ENCODE peak calls at places on chromosomes 3 and 15, in seven cellular contexts. One of them, this sample, is unnamed.

GRCh38 chr3:19901337-19901736 is 32.7 kb downstream of the EFHB start:
- DNase-seq in HCT116: no peak
- DNase-seq in Panc1: no peak
- DNase-seq in right atrium auricular region: no peak
- DNase-seq in brain microvascular endothelial cell: no peak
- DNase-seq in AG04450: no peak
- DNase-seq in substantia nigra: no peak
- DNase-seq in this sample: no peak

GRCh38 chr15:33284336-33284735 is 26.4 kb upstream of the RYR3 start:
- DNase-seq in right atrium auricular region: no peak
- DNase-seq in brain microvascular endothelial cell: no peak
- DNase-seq in substantia nigra: no peak
- DNase-seq in AG04450: no peak
- DNase-seq in Panc1: no peak
- DNase-seq in HCT116: no peak
- DNase-seq in this sample: no peak

GRCh38 chr3:185960518-185961288 is 22.9 kb upstream of the TRA2B start:
- DNase-seq in HCT116: no peak
- DNase-seq in AG04450: no peak
- DNase-seq in Panc1: no peak
- DNase-seq in substantia nigra: no peak
- DNase-seq in brain microvascular endothelial cell: no peak
- DNase-seq in right atrium auricular region: no peak
- DNase-seq in this sample: no peak

GRCh38 chr3:50853936-50854335 is 179.2 kb downstream of the DOCK3 start:
- DNase-seq in substantia nigra: no peak
- DNase-seq in HCT116: no peak
- DNase-seq in Panc1: no peak
- DNase-seq in AG04450: no peak
- DNase-seq in brain microvascular endothelial cell: no peak
- DNase-seq in right atrium auricular region: no peak
- DNase-seq in this sample: no peak

GRCh38 chr3:172347895-172348680 is 100.2 kb downstream of the GHSR start:
- DNase-seq in AG04450: no peak
- DNase-seq in brain microvascular endothelial cell: no peak
- DNase-seq in substantia nigra: no peak
- DNase-seq in right atrium auricular region: no peak
- DNase-seq in Panc1: no peak
- DNase-seq in HCT116: peak
- DNase-seq in this sample: no peak

GRCh38 chr3:15339786-15340215 is 7.4 kb upstream of the SH3BP5 start:
- DNase-seq in HCT116: no peak
- DNase-seq in substantia nigra: no peak
- DNase-seq in right atrium auricular region: no peak
- DNase-seq in brain microvascular endothelial cell: peak
- DNase-seq in Panc1: no peak
- DNase-seq in AG04450: no peak
- DNase-seq in this sample: no peak

GRCh38 chr3:119751423-119751822 is 30.5 kb upstream of the NR1I2 start:
- DNase-seq in right atrium auricular region: no peak
- DNase-seq in AG04450: no peak
- DNase-seq in Panc1: no peak
- DNase-seq in HCT116: no peak
- DNase-seq in substantia nigra: no peak
- DNase-seq in brain microvascular endothelial cell: peak
- DNase-seq in this sample: no peak

GRCh38 chr15:30990451-30991300 is 752 bp downstream of the MTMR10 start:
- DNase-seq in right atrium auricular region: no peak
- DNase-seq in brain microvascular endothelial cell: no peak
- DNase-seq in substantia nigra: no peak
- DNase-seq in Panc1: no peak
- DNase-seq in AG04450: no peak
- DNase-seq in HCT116: no peak
- DNase-seq in this sample: no peak

GRCh38 chr3:122957707-122958210 is 69.8 kb downstream of the SEMA5B start:
- DNase-seq in brain microvascular endothelial cell: no peak
- DNase-seq in substantia nigra: no peak
- DNase-seq in AG04450: no peak
- DNase-seq in right atrium auricular region: no peak
- DNase-seq in HCT116: no peak
- DNase-seq in Panc1: no peak
- DNase-seq in this sample: no peak
- H3K27ac ChIP-seq in brain microvascular endothelial cell: no peak
- H3K27ac ChIP-seq in substantia nigra: no peak
- H3K27ac ChIP-seq in AG04450: no peak
- H3K27ac ChIP-seq in right atrium auricular region: peak
- H3K27ac ChIP-seq in HCT116: no peak
- H3K27ac ChIP-seq in Panc1: no peak
- H3K27ac ChIP-seq in this sample: peak

GRCh38 chr3:165192610-165193192 is 3.5 kb downstream of the SLITRK3 start:
- DNase-seq in substantia nigra: no peak
- DNase-seq in brain microvascular endothelial cell: no peak
- DNase-seq in right atrium auricular region: no peak
- DNase-seq in Panc1: no peak
- DNase-seq in AG04450: no peak
- DNase-seq in HCT116: no peak
- DNase-seq in this sample: no peak
- H3K27ac ChIP-seq in substantia nigra: no peak
- H3K27ac ChIP-seq in brain microvascular endothelial cell: no peak
- H3K27ac ChIP-seq in right atrium auricular region: no peak
- H3K27ac ChIP-seq in Panc1: no peak
- H3K27ac ChIP-seq in AG04450: no peak
- H3K27ac ChIP-seq in HCT116: no peak
- H3K27ac ChIP-seq in this sample: no peak

DNA sequence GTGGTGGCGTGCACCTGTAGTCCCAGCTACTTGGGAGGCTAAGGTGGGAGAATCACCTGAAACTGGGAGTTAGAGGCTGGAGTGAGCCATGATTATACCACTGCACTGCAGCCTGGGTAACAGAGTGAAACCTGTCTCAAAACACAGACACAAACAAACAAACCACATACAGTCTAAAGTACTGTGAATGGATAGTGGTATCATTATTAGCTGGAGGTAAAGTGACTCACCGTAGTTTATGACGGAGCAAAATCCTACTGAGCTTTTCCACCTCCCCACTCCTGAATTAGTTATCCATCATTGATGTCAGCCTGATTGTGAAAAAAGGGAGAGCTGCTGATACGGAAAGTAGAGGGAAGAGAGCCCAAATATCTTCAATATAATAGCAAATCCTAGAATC is 3.2 kb upstream of the CNOT10 start:
- DNase-seq in right atrium auricular region: no peak
- DNase-seq in AG04450: no peak
- DNase-seq in Panc1: no peak
- DNase-seq in brain microvascular endothelial cell: no peak
- DNase-seq in substantia nigra: no peak
- DNase-seq in HCT116: no peak
- DNase-seq in this sample: no peak
- H3K27ac ChIP-seq in right atrium auricular region: no peak
- H3K27ac ChIP-seq in AG04450: no peak
- H3K27ac ChIP-seq in Panc1: no peak
- H3K27ac ChIP-seq in brain microvascular endothelial cell: no peak
- H3K27ac ChIP-seq in substantia nigra: no peak
- H3K27ac ChIP-seq in HCT116: no peak
- H3K27ac ChIP-seq in this sample: no peak

DNA sequence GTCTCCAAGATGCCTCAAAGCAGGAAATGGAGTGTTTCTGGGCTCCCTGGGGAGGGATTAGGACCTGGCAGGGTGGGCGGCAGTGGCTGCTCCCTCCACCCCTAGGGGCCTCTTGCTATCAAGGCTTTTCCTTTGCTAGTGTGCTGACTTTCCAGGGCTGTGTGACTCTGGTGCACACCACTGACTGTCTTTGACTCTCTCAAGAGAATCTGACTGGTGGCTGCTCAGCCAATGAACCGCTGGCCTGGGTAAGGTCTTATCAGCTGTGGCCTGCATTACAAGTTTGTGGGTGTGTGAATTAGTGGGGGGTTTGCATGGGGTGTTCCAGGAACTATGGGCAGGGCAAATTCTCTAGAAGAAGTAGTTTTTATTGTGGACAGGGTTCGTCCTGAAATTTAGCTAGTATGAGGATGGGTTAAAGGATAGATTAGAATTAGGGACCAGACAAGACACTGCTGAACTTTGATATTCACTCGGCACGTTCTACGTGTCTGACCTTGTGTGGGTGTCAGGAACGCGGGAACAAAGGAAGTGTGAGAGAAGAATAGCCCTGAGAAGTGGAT is 29.5 kb downstream of the SIAH2 start:
- DNase-seq in brain microvascular endothelial cell: peak
- DNase-seq in HCT116: no peak
- DNase-seq in Panc1: no peak
- DNase-seq in AG04450: no peak
- DNase-seq in right atrium auricular region: no peak
- DNase-seq in substantia nigra: no peak
- DNase-seq in this sample: no peak
- H3K27ac ChIP-seq in brain microvascular endothelial cell: no peak
- H3K27ac ChIP-seq in HCT116: no peak
- H3K27ac ChIP-seq in Panc1: no peak
- H3K27ac ChIP-seq in AG04450: no peak
- H3K27ac ChIP-seq in right atrium auricular region: no peak
- H3K27ac ChIP-seq in substantia nigra: no peak
- H3K27ac ChIP-seq in this sample: no peak

DNA sequence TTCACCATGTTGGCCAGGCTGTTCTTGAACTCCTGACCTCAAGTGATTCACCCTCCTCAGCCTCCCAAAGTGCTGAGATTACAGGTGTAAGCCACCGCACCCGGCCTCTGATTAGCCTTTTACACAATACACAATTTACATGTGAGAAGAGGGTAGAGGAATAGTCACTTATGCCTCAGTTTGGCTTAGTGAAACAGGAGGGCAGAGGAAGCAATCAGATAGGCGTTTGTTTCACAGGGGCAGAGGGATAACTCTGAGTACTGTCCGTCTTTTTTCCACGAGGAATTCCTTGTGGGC is 56.8 kb downstream of the MCF2L2 start:
- DNase-seq in AG04450: no peak
- DNase-seq in HCT116: peak
- DNase-seq in brain microvascular endothelial cell: peak
- DNase-seq in right atrium auricular region: no peak
- DNase-seq in substantia nigra: no peak
- DNase-seq in Panc1: no peak
- DNase-seq in this sample: no peak
- H3K27ac ChIP-seq in AG04450: no peak
- H3K27ac ChIP-seq in HCT116: no peak
- H3K27ac ChIP-seq in brain microvascular endothelial cell: peak
- H3K27ac ChIP-seq in right atrium auricular region: no peak
- H3K27ac ChIP-seq in substantia nigra: no peak
- H3K27ac ChIP-seq in Panc1: no peak
- H3K27ac ChIP-seq in this sample: no peak

DNA sequence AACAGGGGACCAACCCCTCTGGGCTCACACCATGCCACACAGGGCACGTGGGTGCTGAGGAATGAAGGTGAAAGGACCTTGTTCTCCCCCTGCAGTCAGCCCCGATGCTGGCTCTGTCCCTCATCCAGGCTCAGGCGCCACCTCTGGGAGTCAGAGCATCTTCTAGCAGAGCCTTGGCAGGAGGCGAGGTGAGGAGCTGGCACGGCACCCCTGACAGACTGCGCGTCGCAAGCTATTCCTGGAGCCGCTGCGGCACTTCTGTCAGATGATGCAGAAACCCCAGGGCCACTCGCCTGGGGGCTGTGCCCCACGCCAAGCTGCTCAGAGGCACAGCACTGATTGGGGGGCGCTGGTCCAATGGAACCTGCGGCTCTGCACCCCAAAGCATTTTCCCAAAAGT is 62.0 kb downstream of the MGLL start:
- DNase-seq in brain microvascular endothelial cell: no peak
- DNase-seq in HCT116: no peak
- DNase-seq in AG04450: no peak
- DNase-seq in right atrium auricular region: no peak
- DNase-seq in substantia nigra: no peak
- DNase-seq in Panc1: no peak
- DNase-seq in this sample: no peak
- H3K27ac ChIP-seq in brain microvascular endothelial cell: no peak
- H3K27ac ChIP-seq in HCT116: no peak
- H3K27ac ChIP-seq in AG04450: no peak
- H3K27ac ChIP-seq in right atrium auricular region: peak
- H3K27ac ChIP-seq in substantia nigra: no peak
- H3K27ac ChIP-seq in Panc1: no peak
- H3K27ac ChIP-seq in this sample: no peak